ENCODE peak calls at places on chromosomes 13 and 19, in seven cellular contexts. One of them, this sample, is unnamed.

GRCh38 chr19:6458695-6459355 is 767 bp downstream of the SLC25A23 start:
- DNase-seq in stimulated activated CD8-positive, alpha-beta memory T cell treated with anti-CD3 and anti-CD28 coated beads, Interleukin-15, amount 100 ng/mL, for 4 hours: no peak
- DNase-seq in activated naive CD4-positive, alpha-beta T cell treated with anti-CD3 and anti-CD28 coated beads, Interleukin-2, amount 10 ng/mL, durations not matched to agents 7 days and 5 days: no peak
- DNase-seq in NCI-H2227 treated with DMSO at 0.1 percent for 48 hours: no peak
- DNase-seq in dorsolateral prefrontal cortex: no peak
- DNase-seq in cardiac fibroblast: no peak
- DNase-seq in AG10803: no peak
- DNase-seq in this sample: no peak

GRCh38 chr13:20019033-20019432 is 60.5 kb downstream of the ZMYM2 start:
- DNase-seq in stimulated activated CD8-positive, alpha-beta memory T cell treated with anti-CD3 and anti-CD28 coated beads, Interleukin-15, amount 100 ng/mL, for 4 hours: no peak
- DNase-seq in activated naive CD4-positive, alpha-beta T cell treated with anti-CD3 and anti-CD28 coated beads, Interleukin-2, amount 10 ng/mL, durations not matched to agents 7 days and 5 days: no peak
- DNase-seq in NCI-H2227 treated with DMSO at 0.1 percent for 48 hours: no peak
- DNase-seq in dorsolateral prefrontal cortex: no peak
- DNase-seq in cardiac fibroblast: no peak
- DNase-seq in AG10803: no peak
- DNase-seq in this sample: no peak

GRCh38 chr19:40605201-40605971 is 4.2 kb downstream of the LTBP4 start:
- DNase-seq in stimulated activated CD8-positive, alpha-beta memory T cell treated with anti-CD3 and anti-CD28 coated beads, Interleukin-15, amount 100 ng/mL, for 4 hours: peak
- DNase-seq in activated naive CD4-positive, alpha-beta T cell treated with anti-CD3 and anti-CD28 coated beads, Interleukin-2, amount 10 ng/mL, durations not matched to agents 7 days and 5 days: peak
- DNase-seq in NCI-H2227 treated with DMSO at 0.1 percent for 48 hours: peak
- DNase-seq in dorsolateral prefrontal cortex: no peak
- DNase-seq in cardiac fibroblast: peak
- DNase-seq in AG10803: peak
- DNase-seq in this sample: peak

GRCh38 chr19:920051-920857 is 3.1 kb downstream of the KISS1R start:
- DNase-seq in stimulated activated CD8-positive, alpha-beta memory T cell treated with anti-CD3 and anti-CD28 coated beads, Interleukin-15, amount 100 ng/mL, for 4 hours: no peak
- DNase-seq in activated naive CD4-positive, alpha-beta T cell treated with anti-CD3 and anti-CD28 coated beads, Interleukin-2, amount 10 ng/mL, durations not matched to agents 7 days and 5 days: peak
- DNase-seq in NCI-H2227 treated with DMSO at 0.1 percent for 48 hours: no peak
- DNase-seq in dorsolateral prefrontal cortex: no peak
- DNase-seq in cardiac fibroblast: peak
- DNase-seq in AG10803: no peak
- DNase-seq in this sample: no peak

GRCh38 chr13:20411638-20412342 is 113.9 kb downstream of the CRYL1 start:
- DNase-seq in stimulated activated CD8-positive, alpha-beta memory T cell treated with anti-CD3 and anti-CD28 coated beads, Interleukin-15, amount 100 ng/mL, for 4 hours: no peak
- DNase-seq in activated naive CD4-positive, alpha-beta T cell treated with anti-CD3 and anti-CD28 coated beads, Interleukin-2, amount 10 ng/mL, durations not matched to agents 7 days and 5 days: peak
- DNase-seq in NCI-H2227 treated with DMSO at 0.1 percent for 48 hours: no peak
- DNase-seq in dorsolateral prefrontal cortex: no peak
- DNase-seq in cardiac fibroblast: no peak
- DNase-seq in AG10803: no peak
- DNase-seq in this sample: no peak

GRCh38 chr13:40385858-40386180 is 280.6 kb downstream of the FOXO1 start:
- DNase-seq in stimulated activated CD8-positive, alpha-beta memory T cell treated with anti-CD3 and anti-CD28 coated beads, Interleukin-15, amount 100 ng/mL, for 4 hours: no peak
- DNase-seq in activated naive CD4-positive, alpha-beta T cell treated with anti-CD3 and anti-CD28 coated beads, Interleukin-2, amount 10 ng/mL, durations not matched to agents 7 days and 5 days: no peak
- DNase-seq in NCI-H2227 treated with DMSO at 0.1 percent for 48 hours: no peak
- DNase-seq in dorsolateral prefrontal cortex: no peak
- DNase-seq in cardiac fibroblast: no peak
- DNase-seq in AG10803: no peak
- DNase-seq in this sample: no peak

GRCh38 chr19:41696402-41697197 is 8.5 kb upstream of the CEACAM7 start:
- DNase-seq in stimulated activated CD8-positive, alpha-beta memory T cell treated with anti-CD3 and anti-CD28 coated beads, Interleukin-15, amount 100 ng/mL, for 4 hours: no peak
- DNase-seq in activated naive CD4-positive, alpha-beta T cell treated with anti-CD3 and anti-CD28 coated beads, Interleukin-2, amount 10 ng/mL, durations not matched to agents 7 days and 5 days: peak
- DNase-seq in NCI-H2227 treated with DMSO at 0.1 percent for 48 hours: no peak
- DNase-seq in dorsolateral prefrontal cortex: no peak
- DNase-seq in cardiac fibroblast: no peak
- DNase-seq in AG10803: no peak
- DNase-seq in this sample: no peak

GRCh38 chr13:110867380-110867779 is 47.5 kb downstream of the ANKRD10 start:
- DNase-seq in stimulated activated CD8-positive, alpha-beta memory T cell treated with anti-CD3 and anti-CD28 coated beads, Interleukin-15, amount 100 ng/mL, for 4 hours: no peak
- DNase-seq in activated naive CD4-positive, alpha-beta T cell treated with anti-CD3 and anti-CD28 coated beads, Interleukin-2, amount 10 ng/mL, durations not matched to agents 7 days and 5 days: no peak
- DNase-seq in NCI-H2227 treated with DMSO at 0.1 percent for 48 hours: no peak
- DNase-seq in dorsolateral prefrontal cortex: no peak
- DNase-seq in cardiac fibroblast: no peak
- DNase-seq in AG10803: no peak
- DNase-seq in this sample: no peak

GRCh38 chr13:74191036-74191809 is 57.0 kb upstream of the KLF12 start:
- DNase-seq in stimulated activated CD8-positive, alpha-beta memory T cell treated with anti-CD3 and anti-CD28 coated beads, Interleukin-15, amount 100 ng/mL, for 4 hours: no peak
- DNase-seq in activated naive CD4-positive, alpha-beta T cell treated with anti-CD3 and anti-CD28 coated beads, Interleukin-2, amount 10 ng/mL, durations not matched to agents 7 days and 5 days: no peak
- DNase-seq in NCI-H2227 treated with DMSO at 0.1 percent for 48 hours: no peak
- DNase-seq in dorsolateral prefrontal cortex: no peak
- DNase-seq in cardiac fibroblast: no peak
- DNase-seq in AG10803: no peak
- DNase-seq in this sample: peak

GRCh38 chr19:18401580-18402112 is 4.2 kb upstream of the LRRC25 start:
- DNase-seq in stimulated activated CD8-positive, alpha-beta memory T cell treated with anti-CD3 and anti-CD28 coated beads, Interleukin-15, amount 100 ng/mL, for 4 hours: no peak
- DNase-seq in activated naive CD4-positive, alpha-beta T cell treated with anti-CD3 and anti-CD28 coated beads, Interleukin-2, amount 10 ng/mL, durations not matched to agents 7 days and 5 days: no peak
- DNase-seq in NCI-H2227 treated with DMSO at 0.1 percent for 48 hours: no peak
- DNase-seq in dorsolateral prefrontal cortex: no peak
- DNase-seq in cardiac fibroblast: peak
- DNase-seq in AG10803: peak
- DNase-seq in this sample: peak

GRCh38 chr19:33225458-33225925 is at the start of gene SLC7A10:
- DNase-seq in stimulated activated CD8-positive, alpha-beta memory T cell treated with anti-CD3 and anti-CD28 coated beads, Interleukin-15, amount 100 ng/mL, for 4 hours: no peak
- DNase-seq in activated naive CD4-positive, alpha-beta T cell treated with anti-CD3 and anti-CD28 coated beads, Interleukin-2, amount 10 ng/mL, durations not matched to agents 7 days and 5 days: no peak
- DNase-seq in NCI-H2227 treated with DMSO at 0.1 percent for 48 hours: no peak
- DNase-seq in dorsolateral prefrontal cortex: no peak
- DNase-seq in cardiac fibroblast: peak
- DNase-seq in AG10803: no peak
- DNase-seq in this sample: no peak